ENCODE peak calls at places on chromosomes 2 and 18, in ten cellular contexts. One of them, this sample, is unnamed.

GRCh38 chr2:39867268-39867667 is 88.2 kb upstream of the THUMPD2 start:
- DNase-seq in progenitor cell of endocrine pancreas: no peak
- DNase-seq in left lung: no peak
- DNase-seq in NB4: no peak
- DNase-seq in IMR-90: no peak
- DNase-seq in tibial artery: no peak
- DNase-seq in right lobe of liver: no peak
- DNase-seq in endodermal cell: no peak
- DNase-seq in GM13976: no peak
- DNase-seq in HL-60: no peak
- DNase-seq in this sample: no peak

GRCh38 chr2:70716131-70716766 is 51.8 kb downstream of the ADD2 start:
- DNase-seq in progenitor cell of endocrine pancreas: no peak
- DNase-seq in left lung: no peak
- DNase-seq in NB4: no peak
- DNase-seq in IMR-90: no peak
- DNase-seq in tibial artery: no peak
- DNase-seq in right lobe of liver: no peak
- DNase-seq in endodermal cell: peak
- DNase-seq in GM13976: no peak
- DNase-seq in HL-60: no peak
- DNase-seq in this sample: no peak

GRCh38 chr2:129252781-129253460 is 726.5 kb upstream of the RAB6C start:
- DNase-seq in progenitor cell of endocrine pancreas: no peak
- DNase-seq in left lung: no peak
- DNase-seq in NB4: peak
- DNase-seq in IMR-90: no peak
- DNase-seq in tibial artery: no peak
- DNase-seq in right lobe of liver: no peak
- DNase-seq in endodermal cell: no peak
- DNase-seq in GM13976: no peak
- DNase-seq in HL-60: no peak
- DNase-seq in this sample: no peak

GRCh38 chr2:224072541-224073188 is 33.6 kb upstream of the SERPINE2 start:
- DNase-seq in progenitor cell of endocrine pancreas: no peak
- DNase-seq in left lung: no peak
- DNase-seq in NB4: no peak
- DNase-seq in IMR-90: peak
- DNase-seq in tibial artery: peak
- DNase-seq in right lobe of liver: no peak
- DNase-seq in endodermal cell: no peak
- DNase-seq in GM13976: no peak
- DNase-seq in HL-60: no peak
- DNase-seq in this sample: no peak

GRCh38 chr2:181742908-181743722 is 62.8 kb upstream of the NEUROD1 start:
- DNase-seq in progenitor cell of endocrine pancreas: no peak
- DNase-seq in left lung: no peak
- DNase-seq in NB4: peak
- DNase-seq in IMR-90: peak
- DNase-seq in tibial artery: peak
- DNase-seq in right lobe of liver: no peak
- DNase-seq in endodermal cell: peak
- DNase-seq in GM13976: peak
- DNase-seq in HL-60: peak
- DNase-seq in this sample: no peak

GRCh38 chr2:140359056-140359771 is 1579.0 kb upstream of the NXPH2 start:
- DNase-seq in progenitor cell of endocrine pancreas: no peak
- DNase-seq in left lung: no peak
- DNase-seq in NB4: no peak
- DNase-seq in IMR-90: no peak
- DNase-seq in tibial artery: no peak
- DNase-seq in right lobe of liver: no peak
- DNase-seq in endodermal cell: no peak
- DNase-seq in GM13976: no peak
- DNase-seq in HL-60: no peak
- DNase-seq in this sample: no peak

GRCh38 chr2:46548521-46549144 is 69.3 kb downstream of the TMEM247 start:
- DNase-seq in progenitor cell of endocrine pancreas: no peak
- DNase-seq in left lung: no peak
- DNase-seq in NB4: no peak
- DNase-seq in IMR-90: no peak
- DNase-seq in tibial artery: no peak
- DNase-seq in right lobe of liver: no peak
- DNase-seq in endodermal cell: peak
- DNase-seq in GM13976: no peak
- DNase-seq in HL-60: no peak
- DNase-seq in this sample: no peak

GRCh38 chr2:17672583-17673317 is 80.9 kb downstream of the SMC6 start:
- DNase-seq in progenitor cell of endocrine pancreas: no peak
- DNase-seq in left lung: no peak
- DNase-seq in NB4: no peak
- DNase-seq in IMR-90: peak
- DNase-seq in tibial artery: no peak
- DNase-seq in right lobe of liver: no peak
- DNase-seq in endodermal cell: no peak
- DNase-seq in GM13976: no peak
- DNase-seq in HL-60: no peak
- DNase-seq in this sample: no peak

GRCh38 chr2:121173112-121173511 is 111.9 kb downstream of the TFCP2L1 start:
- DNase-seq in progenitor cell of endocrine pancreas: no peak
- DNase-seq in left lung: no peak
- DNase-seq in NB4: no peak
- DNase-seq in IMR-90: no peak
- DNase-seq in tibial artery: no peak
- DNase-seq in right lobe of liver: no peak
- DNase-seq in endodermal cell: no peak
- DNase-seq in GM13976: no peak
- DNase-seq in HL-60: no peak
- DNase-seq in this sample: no peak

GRCh38 chr18:39952816-39953215 is 2002.2 kb upstream of the PIK3C3 start:
- DNase-seq in progenitor cell of endocrine pancreas: no peak
- DNase-seq in left lung: no peak
- DNase-seq in NB4: no peak
- DNase-seq in IMR-90: no peak
- DNase-seq in tibial artery: no peak
- DNase-seq in right lobe of liver: no peak
- DNase-seq in endodermal cell: no peak
- DNase-seq in GM13976: no peak
- DNase-seq in HL-60: no peak
- DNase-seq in this sample: no peak

GRCh38 chr2:1282552-1282951 is 130.7 kb upstream of the TPO start:
- DNase-seq in progenitor cell of endocrine pancreas: no peak
- DNase-seq in left lung: no peak
- DNase-seq in NB4: peak
- DNase-seq in IMR-90: no peak
- DNase-seq in tibial artery: no peak
- DNase-seq in right lobe of liver: no peak
- DNase-seq in endodermal cell: no peak
- DNase-seq in GM13976: no peak
- DNase-seq in HL-60: no peak
- DNase-seq in this sample: no peak

GRCh38 chr2:54455584-54456525 is at the start of gene SPTBN1:
- DNase-seq in progenitor cell of endocrine pancreas: peak
- DNase-seq in left lung: peak
- DNase-seq in NB4: peak
- DNase-seq in IMR-90: peak
- DNase-seq in tibial artery: peak
- DNase-seq in right lobe of liver: peak
- DNase-seq in endodermal cell: peak
- DNase-seq in GM13976: peak
- DNase-seq in HL-60: peak
- DNase-seq in this sample: no peak

GRCh38 chr2:60306231-60306861 is 247.1 kb downstream of the BCL11A start:
- DNase-seq in progenitor cell of endocrine pancreas: no peak
- DNase-seq in left lung: no peak
- DNase-seq in NB4: no peak
- DNase-seq in IMR-90: no peak
- DNase-seq in tibial artery: no peak
- DNase-seq in right lobe of liver: no peak
- DNase-seq in endodermal cell: no peak
- DNase-seq in GM13976: no peak
- DNase-seq in HL-60: no peak
- DNase-seq in this sample: no peak

GRCh38 chr2:47631840-47632398 is 151.0 kb upstream of the MSH6 start:
- DNase-seq in progenitor cell of endocrine pancreas: no peak
- DNase-seq in left lung: peak
- DNase-seq in NB4: no peak
- DNase-seq in IMR-90: peak
- DNase-seq in tibial artery: peak
- DNase-seq in right lobe of liver: no peak
- DNase-seq in endodermal cell: peak
- DNase-seq in GM13976: no peak
- DNase-seq in HL-60: no peak
- DNase-seq in this sample: no peak

GRCh38 chr2:47629501-47630460 is 153.2 kb upstream of the MSH6 start:
- DNase-seq in progenitor cell of endocrine pancreas: no peak
- DNase-seq in left lung: no peak
- DNase-seq in NB4: no peak
- DNase-seq in IMR-90: no peak
- DNase-seq in tibial artery: no peak
- DNase-seq in right lobe of liver: no peak
- DNase-seq in endodermal cell: no peak
- DNase-seq in GM13976: no peak
- DNase-seq in HL-60: no peak
- DNase-seq in this sample: no peak

GRCh38 chr2:47631306-47631705 is 151.6 kb upstream of the MSH6 start:
- DNase-seq in progenitor cell of endocrine pancreas: no peak
- DNase-seq in left lung: no peak
- DNase-seq in NB4: no peak
- DNase-seq in IMR-90: no peak
- DNase-seq in tibial artery: no peak
- DNase-seq in right lobe of liver: no peak
- DNase-seq in endodermal cell: no peak
- DNase-seq in GM13976: no peak
- DNase-seq in HL-60: no peak
- DNase-seq in this sample: no peak

GRCh38 chr2:47636176-47636575 is 146.8 kb upstream of the MSH6 start:
- DNase-seq in progenitor cell of endocrine pancreas: no peak
- DNase-seq in left lung: no peak
- DNase-seq in NB4: no peak
- DNase-seq in IMR-90: no peak
- DNase-seq in tibial artery: no peak
- DNase-seq in right lobe of liver: no peak
- DNase-seq in endodermal cell: peak
- DNase-seq in GM13976: no peak
- DNase-seq in HL-60: no peak
- DNase-seq in this sample: no peak

GRCh38 chr2:47632754-47633153 is 150.2 kb upstream of the MSH6 start:
- DNase-seq in progenitor cell of endocrine pancreas: no peak
- DNase-seq in left lung: no peak
- DNase-seq in NB4: no peak
- DNase-seq in IMR-90: no peak
- DNase-seq in tibial artery: no peak
- DNase-seq in right lobe of liver: no peak
- DNase-seq in endodermal cell: no peak
- DNase-seq in GM13976: no peak
- DNase-seq in HL-60: no peak
- DNase-seq in this sample: no peak
- TF ChIP-seq CTCF in progenitor cell of endocrine pancreas: no peak
- TF ChIP-seq CTCF in left lung: no peak
- TF ChIP-seq CTCF in NB4: no peak
- TF ChIP-seq CTCF in IMR-90: no peak
- TF ChIP-seq CTCF in tibial artery: no peak
- TF ChIP-seq CTCF in right lobe of liver: no peak
- TF ChIP-seq CTCF in endodermal cell: no peak
- TF ChIP-seq CTCF in GM13976: no peak
- TF ChIP-seq CTCF in HL-60: no peak
- TF ChIP-seq CTCF in this sample: no peak

GRCh38 chr2:20350753-20351554 is at the start of gene PUM2:
- DNase-seq in progenitor cell of endocrine pancreas: peak
- DNase-seq in left lung: peak
- DNase-seq in NB4: peak
- DNase-seq in IMR-90: peak
- DNase-seq in tibial artery: peak
- DNase-seq in right lobe of liver: peak
- DNase-seq in endodermal cell: peak
- DNase-seq in GM13976: peak
- DNase-seq in HL-60: peak
- DNase-seq in this sample: peak
- TF ChIP-seq CTCF in progenitor cell of endocrine pancreas: no peak
- TF ChIP-seq CTCF in left lung: no peak
- TF ChIP-seq CTCF in NB4: no peak
- TF ChIP-seq CTCF in IMR-90: no peak
- TF ChIP-seq CTCF in tibial artery: peak
- TF ChIP-seq CTCF in right lobe of liver: no peak
- TF ChIP-seq CTCF in endodermal cell: no peak
- TF ChIP-seq CTCF in GM13976: no peak
- TF ChIP-seq CTCF in HL-60: no peak
- TF ChIP-seq CTCF in this sample: no peak

GRCh38 chr18:73987247-73987980 is 160.2 kb downstream of the FBXO15 start:
- DNase-seq in progenitor cell of endocrine pancreas: no peak
- DNase-seq in left lung: no peak
- DNase-seq in NB4: no peak
- DNase-seq in IMR-90: no peak
- DNase-seq in tibial artery: no peak
- DNase-seq in right lobe of liver: no peak
- DNase-seq in endodermal cell: no peak
- DNase-seq in GM13976: no peak
- DNase-seq in HL-60: no peak
- DNase-seq in this sample: no peak

GRCh38 chr18:73990241-73990640 is 157.4 kb downstream of the FBXO15 start:
- DNase-seq in progenitor cell of endocrine pancreas: no peak
- DNase-seq in left lung: no peak
- DNase-seq in NB4: no peak
- DNase-seq in IMR-90: no peak
- DNase-seq in tibial artery: no peak
- DNase-seq in right lobe of liver: no peak
- DNase-seq in endodermal cell: no peak
- DNase-seq in GM13976: no peak
- DNase-seq in HL-60: no peak
- DNase-seq in this sample: no peak

GRCh38 chr18:73991570-73991969 is 156.1 kb downstream of the FBXO15 start:
- DNase-seq in progenitor cell of endocrine pancreas: no peak
- DNase-seq in left lung: no peak
- DNase-seq in NB4: no peak
- DNase-seq in IMR-90: no peak
- DNase-seq in tibial artery: no peak
- DNase-seq in right lobe of liver: no peak
- DNase-seq in endodermal cell: no peak
- DNase-seq in GM13976: no peak
- DNase-seq in HL-60: no peak
- DNase-seq in this sample: no peak

GRCh38 chr18:73986711-73987110 is 160.9 kb downstream of the FBXO15 start:
- DNase-seq in progenitor cell of endocrine pancreas: no peak
- DNase-seq in left lung: no peak
- DNase-seq in NB4: no peak
- DNase-seq in IMR-90: no peak
- DNase-seq in tibial artery: no peak
- DNase-seq in right lobe of liver: no peak
- DNase-seq in endodermal cell: no peak
- DNase-seq in GM13976: no peak
- DNase-seq in HL-60: no peak
- DNase-seq in this sample: no peak

GRCh38 chr18:73992242-73993022 is 155.2 kb downstream of the FBXO15 start:
- DNase-seq in progenitor cell of endocrine pancreas: no peak
- DNase-seq in left lung: no peak
- DNase-seq in NB4: no peak
- DNase-seq in IMR-90: no peak
- DNase-seq in tibial artery: no peak
- DNase-seq in right lobe of liver: no peak
- DNase-seq in endodermal cell: no peak
- DNase-seq in GM13976: no peak
- DNase-seq in HL-60: no peak
- DNase-seq in this sample: no peak
- TF ChIP-seq CTCF in progenitor cell of endocrine pancreas: no peak
- TF ChIP-seq CTCF in left lung: no peak
- TF ChIP-seq CTCF in NB4: no peak
- TF ChIP-seq CTCF in IMR-90: no peak
- TF ChIP-seq CTCF in tibial artery: no peak
- TF ChIP-seq CTCF in right lobe of liver: no peak
- TF ChIP-seq CTCF in endodermal cell: no peak
- TF ChIP-seq CTCF in GM13976: no peak
- TF ChIP-seq CTCF in HL-60: no peak
- TF ChIP-seq CTCF in this sample: no peak

GRCh38 chr18:78074400-78075020 is 824.9 kb downstream of the GALR1 start:
- DNase-seq in progenitor cell of endocrine pancreas: no peak
- DNase-seq in left lung: no peak
- DNase-seq in NB4: no peak
- DNase-seq in IMR-90: no peak
- DNase-seq in tibial artery: no peak
- DNase-seq in right lobe of liver: no peak
- DNase-seq in endodermal cell: peak
- DNase-seq in GM13976: no peak
- DNase-seq in HL-60: no peak
- DNase-seq in this sample: no peak
- TF ChIP-seq CTCF in progenitor cell of endocrine pancreas: no peak
- TF ChIP-seq CTCF in left lung: no peak
- TF ChIP-seq CTCF in NB4: no peak
- TF ChIP-seq CTCF in IMR-90: no peak
- TF ChIP-seq CTCF in tibial artery: no peak
- TF ChIP-seq CTCF in right lobe of liver: peak
- TF ChIP-seq CTCF in endodermal cell: peak
- TF ChIP-seq CTCF in GM13976: no peak
- TF ChIP-seq CTCF in HL-60: no peak
- TF ChIP-seq CTCF in this sample: no peak